ENCODE peak calls at places on chromosomes 4 and X, in four cellular contexts. One of them, this sample, is unnamed.

GRCh38 chrX:103793541-103793932 is 16.9 kb downstream of the PLP1 start:
- DNase-seq in HFF-Myc: no peak
- DNase-seq in A549: no peak
- DNase-seq in natural killer cell: no peak
- DNase-seq in this sample: no peak

GRCh38 chrX:145405012-145405411 is 157.7 kb downstream of the SPANXN1 start:
- DNase-seq in A549: peak; percentile 2
- DNase-seq in natural killer cell: no peak
- DNase-seq in HFF-Myc: no peak
- DNase-seq in this sample: no peak

GRCh38 chr4:152385551-152385950 is 150.3 kb downstream of the FBXW7 start:
- DNase-seq in A549: no peak
- DNase-seq in natural killer cell: no peak
- DNase-seq in HFF-Myc: no peak
- DNase-seq in this sample: no peak

GRCh38 chrX:85114171-85114570 is 110.5 kb downstream of the APOOL start:
- DNase-seq in A549: no peak
- DNase-seq in HFF-Myc: no peak
- DNase-seq in natural killer cell: no peak
- DNase-seq in this sample: no peak

GRCh38 chrX:153407736-153408135 is 3.5 kb upstream of the ZFP92 start:
- DNase-seq in A549: no peak
- DNase-seq in natural killer cell: no peak
- DNase-seq in HFF-Myc: no peak
- DNase-seq in this sample: no peak

GRCh38 chrX:10467793-10468192 is 152.6 kb downstream of the MID1 start:
- DNase-seq in natural killer cell: no peak
- DNase-seq in HFF-Myc: no peak
- DNase-seq in A549: no peak
- DNase-seq in this sample: no peak

GRCh38 chr4:86449746-86450145 is 89.9 kb upstream of the MAPK10 start:
- DNase-seq in HFF-Myc: no peak
- DNase-seq in natural killer cell: no peak
- DNase-seq in A549: no peak
- DNase-seq in this sample: no peak

GRCh38 chrX:53714580-53715335 is 28.2 kb upstream of the HUWE1 start:
- DNase-seq in HFF-Myc: peak; percentile 14
- DNase-seq in A549: no peak
- DNase-seq in natural killer cell: peak; percentile 33
- DNase-seq in this sample: peak; percentile 67

GRCh38 chr4:106522839-106523238 is 154.3 kb upstream of the GIMD1 start:
- DNase-seq in A549: no peak
- DNase-seq in HFF-Myc: no peak
- DNase-seq in natural killer cell: no peak
- DNase-seq in this sample: no peak
- TF ChIP-seq CTCF in A549: peak; percentile 6
- TF ChIP-seq CTCF in HFF-Myc: peak; percentile 28
- TF ChIP-seq CTCF in natural killer cell: no peak
- TF ChIP-seq CTCF in this sample: peak; percentile 32

GRCh38 chr4:101807351-101807750 is 16.8 kb downstream of the BANK1 start:
- DNase-seq in A549: no peak
- DNase-seq in natural killer cell: no peak
- DNase-seq in HFF-Myc: no peak
- DNase-seq in this sample: no peak
- TF ChIP-seq CTCF in A549: no peak
- TF ChIP-seq CTCF in natural killer cell: no peak
- TF ChIP-seq CTCF in HFF-Myc: no peak
- TF ChIP-seq CTCF in this sample: no peak

GRCh38 chrX:74613350-74614192 is 853 bp downstream of the RLIM start:
- DNase-seq in natural killer cell: no peak
- DNase-seq in HFF-Myc: no peak
- DNase-seq in A549: peak; percentile 23
- DNase-seq in this sample: no peak
- TF ChIP-seq CTCF in natural killer cell: no peak
- TF ChIP-seq CTCF in HFF-Myc: no peak
- TF ChIP-seq CTCF in A549: peak; percentile 8
- TF ChIP-seq CTCF in this sample: no peak

GRCh38 chr4:1759818-1760223 is 33.3 kb upstream of the FGFR3 start:
- DNase-seq in HFF-Myc: no peak
- DNase-seq in natural killer cell: no peak
- DNase-seq in A549: no peak
- DNase-seq in this sample: no peak
- TF ChIP-seq CTCF in HFF-Myc: no peak
- TF ChIP-seq CTCF in natural killer cell: no peak
- TF ChIP-seq CTCF in A549: no peak
- TF ChIP-seq CTCF in this sample: no peak

DNA sequence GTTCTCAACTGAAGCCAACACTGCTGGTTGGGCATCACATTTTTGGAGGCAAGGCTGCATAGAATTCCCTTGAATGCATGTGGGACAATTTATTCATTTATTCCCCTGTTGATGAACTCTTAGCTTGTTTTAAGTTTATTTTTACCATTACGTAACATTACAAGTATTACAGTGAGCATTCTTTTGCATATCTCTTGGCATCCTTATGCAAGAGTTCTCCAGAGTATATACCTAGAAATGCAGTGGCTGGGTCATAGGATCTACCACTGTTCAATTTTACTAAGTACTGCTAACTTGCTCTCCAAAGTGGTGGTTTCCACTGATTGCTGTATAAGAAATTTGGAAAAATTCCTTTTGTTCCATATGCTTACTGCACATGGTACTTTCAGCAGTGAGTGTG is 66.5 kb downstream of the UCHL1 start:
- DNase-seq in HFF-Myc: no peak
- DNase-seq in A549: no peak
- DNase-seq in natural killer cell: no peak
- DNase-seq in this sample: no peak
- TF ChIP-seq CTCF in HFF-Myc: no peak
- TF ChIP-seq CTCF in A549: no peak
- TF ChIP-seq CTCF in natural killer cell: no peak
- TF ChIP-seq CTCF in this sample: no peak

GRCh38 chrX:97310373-97310772 is 426.7 kb downstream of the RPA4 start:
- DNase-seq in natural killer cell: no peak
- DNase-seq in A549: no peak
- DNase-seq in HFF-Myc: no peak
- DNase-seq in this sample: no peak

GRCh38 chrX:97320305-97320704 is 436.6 kb downstream of the RPA4 start:
- DNase-seq in natural killer cell: no peak
- DNase-seq in A549: no peak
- DNase-seq in HFF-Myc: no peak
- DNase-seq in this sample: no peak

GRCh38 chrX:97311066-97311778 is 427.5 kb downstream of the RPA4 start:
- DNase-seq in natural killer cell: no peak
- DNase-seq in HFF-Myc: no peak
- DNase-seq in A549: no peak
- DNase-seq in this sample: no peak

GRCh38 chrX:97314348-97314747 is 430.6 kb downstream of the RPA4 start:
- DNase-seq in HFF-Myc: no peak
- DNase-seq in A549: no peak
- DNase-seq in natural killer cell: no peak
- DNase-seq in this sample: no peak

DNA sequence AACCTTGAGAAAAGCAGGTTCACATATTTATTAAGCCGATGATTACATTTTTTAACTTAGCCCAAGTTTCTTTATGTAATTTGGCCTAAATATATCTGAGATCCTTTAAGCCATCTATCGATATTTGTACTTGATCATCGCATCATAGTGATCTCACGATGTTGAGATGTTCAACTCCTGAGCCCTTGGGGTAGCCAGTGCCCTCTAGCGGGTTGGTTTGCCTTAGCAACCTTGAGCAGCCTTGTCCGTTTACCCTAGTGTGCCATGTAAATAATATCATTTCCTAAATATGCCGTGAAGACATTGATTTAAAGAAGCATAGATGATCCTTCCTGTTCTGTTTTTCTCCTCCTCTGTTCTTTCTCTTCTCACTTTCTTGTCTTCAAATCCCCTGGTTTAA is 432.2 kb downstream of the RPA4 start:
- DNase-seq in A549: no peak
- DNase-seq in HFF-Myc: no peak
- DNase-seq in natural killer cell: no peak
- DNase-seq in this sample: no peak
- TF ChIP-seq CTCF in A549: peak; percentile 7
- TF ChIP-seq CTCF in HFF-Myc: no peak
- TF ChIP-seq CTCF in natural killer cell: no peak
- TF ChIP-seq CTCF in this sample: peak; percentile 4

This sample was measured in LNCaP clone FGC.